ENCODE peak calls at places on chromosomes 3 and 15, in four cellular contexts. Z is cardiac muscle cell, T is GM10248, F is psoas muscle. K is an unnamed sample.

GRCh38 chr3:47588053-47588452 is 9.4 kb upstream of the CSPG5 start:
- DNase-seq in Z (no peak), T (no peak), F (no peak), K (no peak)

GRCh38 chr3:160883373-160883772 is 127.3 kb downstream of the PPM1L start:
- DNase-seq in Z (no peak), T (no peak), F (no peak), K (no peak)

GRCh38 chr3:108319428-108320053 is 23.2 kb downstream of the HHLA2 start:
- DNase-seq in Z (no peak), T (no peak), F (no peak), K (no peak)

GRCh38 chr3:110881069-110881468 is 190.5 kb upstream of the NECTIN3 start:
- DNase-seq in Z (peak), T (no peak), F (peak), K (no peak)

GRCh38 chr3:157089455-157090221 is 70.3 kb downstream of the CCNL1 start:
- DNase-seq in Z (peak), T (peak), F (no peak), K (no peak)

GRCh38 chr3:165669502-165669901 is 167.7 kb downstream of the BCHE start:
- DNase-seq in Z (no peak), T (no peak), F (no peak), K (no peak)

GRCh38 chr15:45714501-45715488 is 80.0 kb downstream of the SQOR start:
- DNase-seq in Z (peak), T (no peak), F (peak), K (no peak)

GRCh38 chr15:89129123-89129815 is 41.0 kb downstream of the ABHD2 start:
- DNase-seq in Z (peak), T (peak), F (peak), K (no peak)

GRCh38 chr3:52851348-52851747 is 16.5 kb upstream of the MUSTN1 start:
- DNase-seq in Z (peak), T (peak), F (peak), K (peak)

GRCh38 chr3:30455840-30456239 is 150.6 kb upstream of the TGFBR2 start:
- DNase-seq in Z (no peak), T (no peak), F (peak), K (no peak)

GRCh38 chr3:61637088-61638051 is 76.0 kb downstream of the PTPRG start:
- DNase-seq in Z (no peak), T (peak), F (peak), K (no peak)

GRCh38 chr3:158381274-158381868 is 189.6 kb upstream of the MLF1 start:
- DNase-seq in Z (no peak), T (no peak), F (no peak), K (no peak)

GRCh38 chr3:119357190-119357589 is 63.0 kb downstream of the ARHGAP31 start:
- DNase-seq in Z (peak), T (no peak), F (no peak), K (no peak)

GRCh38 chr3:105444725-105445124 is 78.0 kb downstream of the ALCAM start:
- DNase-seq in Z (no peak), T (no peak), F (no peak), K (no peak)

GRCh38 chr15:31487811-31488436 is 161.3 kb downstream of the KLF13 start:
- DNase-seq in Z (no peak), T (peak), F (no peak), K (no peak)

GRCh38 chr3:68306571-68306970 is 625.8 kb downstream of the TAFA4 start:
- DNase-seq in Z (peak), T (peak), F (no peak), K (no peak)

GRCh38 chr15:100711479-100712130 is 109.2 kb downstream of the ASB7 start:
- DNase-seq in Z (peak), T (no peak), F (no peak), K (no peak)

GRCh38 chr3:47780727-47781325 is 867 bp downstream of the SMARCC1 start:
- DNase-seq in Z (no peak), T (no peak), F (no peak), K (no peak)

GRCh38 chr15:42788725-42789124 is 51.8 kb upstream of the CDAN1 start:
- DNase-seq in Z (no peak), T (no peak), F (no peak), K (no peak)

DNA sequence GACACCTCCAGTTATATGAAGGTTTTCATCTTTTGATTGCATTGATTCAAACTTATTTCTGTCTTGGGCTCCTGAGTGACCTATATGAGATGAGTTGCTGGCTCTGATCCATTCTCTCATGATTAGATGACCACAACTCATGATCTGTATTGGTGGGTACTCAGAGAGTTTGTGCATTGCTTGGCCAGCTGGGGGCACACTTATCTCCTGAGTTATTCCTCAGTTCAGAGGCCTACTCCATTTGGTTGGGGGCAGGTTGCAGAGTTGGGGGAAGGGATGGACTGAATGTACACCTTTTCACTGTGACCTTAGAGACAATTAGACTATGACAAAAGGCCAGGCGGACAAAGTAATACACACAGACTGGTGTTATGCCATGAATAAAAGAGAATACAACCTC is 166.2 kb upstream of the SEMA6D start:
- DNase-seq in Z (peak), T (no peak), F (no peak), K (no peak)
- TF ChIP-seq CTCF in Z (peak), T (no peak), F (no peak), K (peak)

GRCh38 chr3:33173103-33173502 is 45.5 kb downstream of the SUSD5 start:
- DNase-seq in Z (peak), T (no peak), F (no peak), K (no peak)

GRCh38 chr3:33174095-33174494 is 44.5 kb downstream of the SUSD5 start:
- DNase-seq in Z (no peak), T (no peak), F (no peak), K (no peak)

GRCh38 chr3:33171580-33171979 is 47.0 kb downstream of the SUSD5 start:
- DNase-seq in Z (no peak), T (no peak), F (no peak), K (no peak)

GRCh38 chr3:33173672-33174071 is 44.9 kb downstream of the SUSD5 start:
- DNase-seq in Z (no peak), T (no peak), F (no peak), K (no peak)

GRCh38 chr3:33174711-33175409 is 43.8 kb downstream of the SUSD5 start:
- DNase-seq in Z (no peak), T (no peak), F (no peak), K (no peak)
- TF ChIP-seq CTCF in Z (no peak), T (no peak), F (no peak), K (no peak)

DNA sequence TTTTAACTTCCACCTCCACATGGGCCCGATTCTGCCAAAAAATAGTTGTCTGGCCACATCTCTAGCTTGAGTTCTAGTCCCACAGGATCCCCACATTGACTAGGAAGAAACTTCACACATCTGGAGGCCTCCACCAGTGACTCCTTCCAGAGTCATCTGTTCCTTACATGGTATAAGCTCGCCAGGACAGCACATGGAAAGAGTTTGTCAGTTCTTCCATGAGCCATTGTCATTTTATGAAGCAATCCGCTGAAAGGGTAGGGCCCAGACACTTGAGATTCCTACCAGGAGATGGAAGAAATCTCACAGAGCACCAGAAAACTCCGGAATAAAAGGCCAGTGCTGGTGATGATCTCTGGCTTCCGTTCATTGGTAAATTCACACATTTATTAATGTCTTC is 350.5 kb upstream of the ICE2 start:
- DNase-seq in Z (no peak), T (no peak), F (no peak), K (no peak)
- TF ChIP-seq CTCF in Z (no peak), T (no peak), F (no peak), K (no peak)

DNA sequence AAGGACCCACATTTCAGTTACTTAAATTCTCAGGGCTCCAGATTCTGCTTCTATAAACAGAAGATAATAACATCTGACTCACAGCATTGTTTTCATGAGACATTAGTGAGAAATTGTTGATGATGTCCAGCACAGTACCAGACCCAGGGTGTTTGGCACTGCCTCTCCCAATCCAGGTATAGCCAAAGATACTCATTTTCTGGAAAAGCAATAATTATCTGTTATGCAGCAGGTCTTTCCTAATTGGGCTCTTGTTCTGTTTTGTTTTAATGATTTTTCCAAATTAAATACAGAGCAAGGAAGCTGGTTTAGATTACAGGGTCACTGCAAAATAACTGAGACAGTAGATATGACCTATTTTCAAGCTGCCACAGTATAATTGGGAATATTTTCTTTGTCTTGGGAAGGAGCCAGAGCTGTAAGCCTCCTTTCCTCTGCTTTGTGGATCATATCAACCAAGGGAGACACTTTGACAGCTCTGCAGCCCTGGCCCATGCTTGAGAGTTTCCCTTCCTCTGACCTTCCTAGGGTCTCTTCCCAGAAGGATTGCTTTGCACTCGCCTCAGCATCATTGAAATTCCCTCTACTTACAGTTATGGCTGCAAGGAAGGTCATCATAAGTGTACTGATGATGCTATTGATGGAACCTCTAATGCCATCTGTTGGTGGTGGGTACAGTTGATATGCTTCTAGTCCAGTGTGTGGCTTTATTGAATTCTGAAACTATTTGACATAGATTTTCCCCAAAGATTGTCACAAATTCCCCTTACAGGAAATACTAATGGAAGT is 522.4 kb upstream of the ADAMTS9 start:
- DNase-seq in Z (no peak), T (no peak), F (no peak), K (no peak)
- TF ChIP-seq CTCF in Z (no peak), T (no peak), F (no peak), K (no peak)

GRCh38 chr15:53389271-53389670 is 370.2 kb downstream of the WDR72 start:
- DNase-seq in Z (no peak), T (no peak), F (no peak), K (no peak)

GRCh38 chr15:53384417-53384816 is 375.0 kb downstream of the WDR72 start:
- DNase-seq in Z (no peak), T (no peak), F (no peak), K (no peak)
- TF ChIP-seq CTCF in Z (no peak), T (no peak), F (no peak), K (peak)

GRCh38 chr15:49901867-49902775 is 216.9 kb downstream of the ATP8B4 start:
- DNase-seq in Z (no peak), T (no peak), F (no peak), K (no peak)
- TF ChIP-seq CTCF in Z (peak), T (no peak), F (peak), K (no peak)

DNA sequence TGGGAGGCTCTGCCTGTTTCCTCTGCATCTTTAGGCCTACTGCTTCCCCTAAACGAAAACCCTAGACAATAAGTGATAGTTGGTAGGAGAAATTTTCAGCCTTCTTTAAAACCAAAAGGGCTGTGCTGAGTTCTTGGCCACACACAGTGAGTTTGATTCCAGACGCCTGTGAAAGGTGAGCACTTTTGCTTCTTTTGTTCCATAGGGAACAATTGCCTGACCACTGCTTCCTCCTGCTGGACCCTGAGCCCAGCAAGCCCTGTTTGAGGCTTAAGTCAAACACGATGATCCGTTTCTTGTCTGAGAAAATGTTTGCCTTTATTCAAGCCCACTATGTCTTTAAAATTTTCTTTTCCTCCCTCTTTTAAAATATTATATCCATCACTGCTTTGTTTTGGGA is 493.9 kb downstream of the ZIC1 start:
- DNase-seq in Z (peak), T (no peak), F (no peak), K (no peak)
- TF ChIP-seq CTCF in Z (no peak), T (no peak), F (no peak), K (no peak)

GRCh38 chr15:77898811-77899730 is 178.4 kb downstream of the TBC1D2B start:
- DNase-seq in Z (no peak), T (no peak), F (no peak), K (no peak)

GRCh38 chr15:77904901-77905300 is 172.6 kb downstream of the TBC1D2B start:
- DNase-seq in Z (no peak), T (no peak), F (no peak), K (no peak)

GRCh38 chr15:77901251-77901881 is 176.1 kb downstream of the TBC1D2B start:
- DNase-seq in Z (no peak), T (no peak), F (peak), K (no peak)

GRCh38 chr15:77904436-77904821 is 173.1 kb downstream of the TBC1D2B start:
- DNase-seq in Z (no peak), T (no peak), F (no peak), K (no peak)

GRCh38 chr15:77901921-77902750 is 175.4 kb downstream of the TBC1D2B start:
- DNase-seq in Z (peak), T (no peak), F (peak), K (no peak)
- TF ChIP-seq CTCF in Z (peak), T (no peak), F (no peak), K (no peak)

DNA sequence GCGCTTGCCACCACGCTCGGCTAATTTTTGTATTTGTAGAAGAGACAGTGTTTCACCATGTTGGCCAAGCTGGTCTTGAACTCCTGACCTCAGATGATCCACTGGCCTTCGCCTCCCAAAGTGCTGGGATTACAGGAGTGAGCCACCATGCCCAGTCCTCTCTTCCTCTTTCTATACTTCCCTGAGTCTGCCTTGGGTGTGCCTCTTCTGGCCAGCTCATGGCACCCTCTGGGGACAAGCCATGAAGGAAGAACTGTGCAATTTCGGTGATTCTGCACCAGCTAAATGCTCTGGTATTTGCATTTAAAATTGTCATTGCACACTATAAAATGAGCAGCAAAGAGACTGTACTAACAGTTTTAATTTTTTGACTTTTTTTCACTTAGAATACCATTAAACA is 66.6 kb downstream of the IL20RB start:
- DNase-seq in Z (no peak), T (no peak), F (no peak), K (no peak)
- TF ChIP-seq CTCF in Z (no peak), T (no peak), F (no peak), K (no peak)

GRCh38 chr15:27790270-27790669 is 308.8 kb downstream of the OCA2 start:
- DNase-seq in Z (no peak), T (no peak), F (no peak), K (no peak)
- TF ChIP-seq CTCF in Z (no peak), T (no peak), F (no peak), K (no peak)

K was measured in D721Med.